ENCODE peak calls at places on chromosomes 5 and 9, in seven cellular contexts. One of them, this sample, is unnamed.
A peak's percentile ranks its signal among the peaks of the same experiment; 100 is the strongest.

GRCh38 chr9:125942111-125942510 is 194.9 kb downstream of the PBX3 start:
- DNase-seq in IMR-90: no peak
- DNase-seq in tibial nerve: no peak
- DNase-seq in ovary: no peak
- DNase-seq in stomach: no peak
- DNase-seq in esophagus squamous epithelium: no peak
- DNase-seq in sigmoid colon: no peak
- DNase-seq in this sample: no peak

GRCh38 chr9:133355881-133356357 is 368 bp downstream of the SURF1 start:
- DNase-seq in IMR-90: no peak
- DNase-seq in ovary: no peak
- DNase-seq in esophagus squamous epithelium: no peak
- DNase-seq in sigmoid colon: no peak
- DNase-seq in stomach: no peak
- DNase-seq in tibial nerve: no peak
- DNase-seq in this sample: no peak

GRCh38 chr9:12658531-12659209 is 34.5 kb upstream of the TYRP1 start:
- DNase-seq in ovary: no peak
- DNase-seq in sigmoid colon: no peak
- DNase-seq in tibial nerve: no peak
- DNase-seq in esophagus squamous epithelium: no peak
- DNase-seq in IMR-90: no peak
- DNase-seq in stomach: no peak
- DNase-seq in this sample: no peak

GRCh38 chr5:132308701-132309100 is 14.5 kb downstream of the SLC22A4 start:
- DNase-seq in tibial nerve: no peak
- DNase-seq in IMR-90: no peak
- DNase-seq in ovary: no peak
- DNase-seq in stomach: no peak
- DNase-seq in sigmoid colon: no peak
- DNase-seq in esophagus squamous epithelium: no peak
- DNase-seq in this sample: no peak

GRCh38 chr5:139676951-139677367 is 28.8 kb downstream of the CXXC5 start:
- DNase-seq in ovary: no peak
- DNase-seq in stomach: no peak
- DNase-seq in tibial nerve: no peak
- DNase-seq in sigmoid colon: no peak
- DNase-seq in IMR-90: no peak
- DNase-seq in esophagus squamous epithelium: no peak
- DNase-seq in this sample: no peak

GRCh38 chr5:77087484-77088291 is 603 bp upstream of the ZBED3 start:
- DNase-seq in sigmoid colon: no peak
- DNase-seq in tibial nerve: no peak
- DNase-seq in esophagus squamous epithelium: no peak
- DNase-seq in stomach: peak; percentile 66
- DNase-seq in ovary: peak; percentile 44
- DNase-seq in IMR-90: peak; percentile 5
- DNase-seq in this sample: no peak

GRCh38 chr9:116958886-116959285 is 271.8 kb downstream of the TRIM32 start:
- DNase-seq in sigmoid colon: no peak
- DNase-seq in stomach: no peak
- DNase-seq in ovary: no peak
- DNase-seq in esophagus squamous epithelium: no peak
- DNase-seq in IMR-90: no peak
- DNase-seq in tibial nerve: no peak
- DNase-seq in this sample: no peak

GRCh38 chr5:142403583-142403982 is 78.8 kb upstream of the SPRY4 start:
- DNase-seq in stomach: no peak
- DNase-seq in esophagus squamous epithelium: no peak
- DNase-seq in sigmoid colon: no peak
- DNase-seq in IMR-90: no peak
- DNase-seq in tibial nerve: no peak
- DNase-seq in ovary: no peak
- DNase-seq in this sample: no peak

GRCh38 chr5:161167001-161167765 is 315.2 kb upstream of the ATP10B start:
- DNase-seq in IMR-90: no peak
- DNase-seq in sigmoid colon: no peak
- DNase-seq in tibial nerve: no peak
- DNase-seq in stomach: no peak
- DNase-seq in esophagus squamous epithelium: no peak
- DNase-seq in ovary: no peak
- DNase-seq in this sample: no peak

GRCh38 chr5:126468091-126468490 is 44.9 kb downstream of the GRAMD2B start:
- DNase-seq in sigmoid colon: no peak
- DNase-seq in tibial nerve: no peak
- DNase-seq in stomach: no peak
- DNase-seq in IMR-90: no peak
- DNase-seq in ovary: no peak
- DNase-seq in esophagus squamous epithelium: no peak
- DNase-seq in this sample: no peak

GRCh38 chr9:99807276-99807852 is 14.3 kb upstream of the NR4A3 start:
- DNase-seq in tibial nerve: no peak
- DNase-seq in esophagus squamous epithelium: no peak
- DNase-seq in stomach: peak; percentile 83
- DNase-seq in sigmoid colon: peak; percentile 85
- DNase-seq in IMR-90: peak; percentile 59
- DNase-seq in ovary: peak; percentile 81
- DNase-seq in this sample: peak; percentile 93

GRCh38 chr9:125430611-125431305 is 169.1 kb downstream of the GAPVD1 start:
- DNase-seq in IMR-90: no peak
- DNase-seq in tibial nerve: no peak
- DNase-seq in stomach: no peak
- DNase-seq in sigmoid colon: peak; percentile 41
- DNase-seq in esophagus squamous epithelium: no peak
- DNase-seq in ovary: no peak
- DNase-seq in this sample: no peak

GRCh38 chr5:76958976-76959767 is 6.3 kb downstream of the CRHBP start:
- DNase-seq in tibial nerve: no peak
- DNase-seq in IMR-90: peak; percentile 70
- DNase-seq in stomach: no peak
- DNase-seq in ovary: no peak
- DNase-seq in sigmoid colon: no peak
- DNase-seq in esophagus squamous epithelium: no peak
- DNase-seq in this sample: no peak

GRCh38 chr5:107554776-107555424 is 115.8 kb downstream of the EFNA5 start:
- DNase-seq in tibial nerve: no peak
- DNase-seq in stomach: no peak
- DNase-seq in IMR-90: no peak
- DNase-seq in esophagus squamous epithelium: no peak
- DNase-seq in sigmoid colon: no peak
- DNase-seq in ovary: no peak
- DNase-seq in this sample: no peak

GRCh38 chr5:107556575-107556974 is 114.2 kb downstream of the EFNA5 start:
- DNase-seq in tibial nerve: no peak
- DNase-seq in IMR-90: no peak
- DNase-seq in esophagus squamous epithelium: no peak
- DNase-seq in sigmoid colon: no peak
- DNase-seq in stomach: no peak
- DNase-seq in ovary: no peak
- DNase-seq in this sample: no peak

GRCh38 chr5:107553063-107553676 is 117.6 kb downstream of the EFNA5 start:
- DNase-seq in ovary: no peak
- DNase-seq in sigmoid colon: no peak
- DNase-seq in stomach: no peak
- DNase-seq in esophagus squamous epithelium: no peak
- DNase-seq in tibial nerve: no peak
- DNase-seq in IMR-90: peak; percentile 15
- DNase-seq in this sample: no peak

GRCh38 chr5:107557051-107557658 is 113.6 kb downstream of the EFNA5 start:
- DNase-seq in esophagus squamous epithelium: no peak
- DNase-seq in sigmoid colon: no peak
- DNase-seq in stomach: no peak
- DNase-seq in tibial nerve: no peak
- DNase-seq in ovary: no peak
- DNase-seq in IMR-90: no peak
- DNase-seq in this sample: no peak

GRCh38 chr5:107555425-107556090 is 115.2 kb downstream of the EFNA5 start:
- DNase-seq in ovary: no peak
- DNase-seq in esophagus squamous epithelium: no peak
- DNase-seq in sigmoid colon: no peak
- DNase-seq in stomach: no peak
- DNase-seq in tibial nerve: no peak
- DNase-seq in IMR-90: peak; percentile 69
- DNase-seq in this sample: no peak
- H3K4me3 ChIP-seq in ovary: no peak overlapping the region
- H3K4me3 ChIP-seq in esophagus squamous epithelium: no peak overlapping the region
- H3K4me3 ChIP-seq in sigmoid colon: no peak overlapping the region
- H3K4me3 ChIP-seq in stomach: no peak overlapping the region
- H3K4me3 ChIP-seq in tibial nerve: no peak overlapping the region
- H3K4me3 ChIP-seq in IMR-90: no peak overlapping the region
- H3K4me3 ChIP-seq in this sample: no peak overlapping the region

GRCh38 chr9:98310752-98311392 is 55.4 kb upstream of the TBC1D2 start:
- DNase-seq in IMR-90: peak; percentile 72
- DNase-seq in tibial nerve: no peak
- DNase-seq in sigmoid colon: no peak
- DNase-seq in esophagus squamous epithelium: no peak
- DNase-seq in ovary: no peak
- DNase-seq in stomach: no peak
- DNase-seq in this sample: no peak
- TF ChIP-seq POLR2A in IMR-90: no peak
- TF ChIP-seq POLR2A in tibial nerve: no peak
- TF ChIP-seq POLR2A in sigmoid colon: no peak
- TF ChIP-seq POLR2A in esophagus squamous epithelium: no peak
- TF ChIP-seq POLR2A in ovary: no peak
- TF ChIP-seq POLR2A in stomach: no peak
- TF ChIP-seq POLR2A in this sample: no peak

DNA sequence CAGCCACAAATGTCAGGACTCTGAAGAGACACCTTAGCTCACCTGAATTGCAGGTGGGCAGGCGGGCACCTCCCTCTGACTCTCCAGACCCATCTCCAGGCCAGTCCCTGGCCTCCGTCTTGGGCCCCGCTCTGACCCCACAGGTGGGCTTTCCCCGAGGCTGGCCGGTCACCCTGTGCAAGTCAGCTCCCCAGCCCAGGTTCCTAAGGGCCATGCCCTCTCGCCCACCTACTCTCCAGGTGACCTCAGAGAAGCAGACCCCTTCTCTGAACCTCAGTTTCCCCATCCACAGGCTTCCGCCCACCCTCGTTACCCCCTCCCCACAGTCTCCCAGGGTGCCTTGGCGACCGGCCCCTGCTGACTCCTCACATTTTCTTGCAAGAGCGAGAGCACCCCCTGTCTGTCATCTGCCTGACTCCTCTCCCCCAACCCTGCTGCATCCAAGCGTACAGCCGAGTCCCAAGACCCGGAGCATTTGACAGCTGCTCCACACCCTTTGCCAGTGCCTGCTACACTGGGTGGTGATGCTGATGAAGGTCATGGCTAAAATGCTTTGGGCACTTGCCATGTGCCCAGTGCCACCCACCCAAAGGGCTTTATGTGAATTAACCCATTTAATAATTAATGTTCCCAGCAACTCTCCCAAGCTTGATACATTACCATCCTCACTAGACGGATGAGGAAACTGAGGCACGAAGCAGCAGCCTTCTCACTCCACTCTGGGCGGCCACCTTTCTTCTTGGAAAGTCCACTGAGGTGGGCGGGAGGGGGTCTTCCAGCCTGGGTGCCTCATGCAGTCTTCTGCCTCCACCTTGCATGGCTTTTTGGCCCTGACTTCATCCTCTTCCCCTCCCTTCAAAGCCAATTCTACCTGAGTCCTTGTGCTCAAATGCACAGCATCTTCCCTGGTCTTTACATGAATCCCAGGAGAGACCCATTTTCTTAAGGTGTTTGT is 51.1 kb upstream of the ORM1 start:
- DNase-seq in IMR-90: peak; percentile 58
- DNase-seq in stomach: no peak
- DNase-seq in esophagus squamous epithelium: no peak
- DNase-seq in tibial nerve: peak; percentile 31
- DNase-seq in ovary: peak; percentile 63
- DNase-seq in sigmoid colon: peak; percentile 75
- DNase-seq in this sample: no peak
- TF ChIP-seq CTCF in IMR-90: peak; percentile 52
- TF ChIP-seq CTCF in stomach: no peak
- TF ChIP-seq CTCF in esophagus squamous epithelium: no peak
- TF ChIP-seq CTCF in tibial nerve: peak; percentile 36
- TF ChIP-seq CTCF in ovary: no peak
- TF ChIP-seq CTCF in sigmoid colon: peak; percentile 51
- TF ChIP-seq CTCF in this sample: no peak

GRCh38 chr9:21687351-21687750 is 115.1 kb upstream of the MTAP start:
- DNase-seq in tibial nerve: no peak
- DNase-seq in sigmoid colon: no peak
- DNase-seq in stomach: no peak
- DNase-seq in ovary: no peak
- DNase-seq in esophagus squamous epithelium: no peak
- DNase-seq in IMR-90: no peak
- DNase-seq in this sample: no peak

GRCh38 chr9:21684831-21685362 is 117.5 kb upstream of the MTAP start:
- DNase-seq in sigmoid colon: no peak
- DNase-seq in ovary: no peak
- DNase-seq in esophagus squamous epithelium: no peak
- DNase-seq in tibial nerve: no peak
- DNase-seq in IMR-90: peak; percentile 87
- DNase-seq in stomach: peak; percentile 70
- DNase-seq in this sample: no peak

GRCh38 chr9:21686738-21687137 is 115.7 kb upstream of the MTAP start:
- DNase-seq in IMR-90: peak; percentile 62
- DNase-seq in sigmoid colon: no peak
- DNase-seq in esophagus squamous epithelium: no peak
- DNase-seq in tibial nerve: no peak
- DNase-seq in ovary: no peak
- DNase-seq in stomach: no peak
- DNase-seq in this sample: no peak

GRCh38 chr9:21684231-21684630 is 118.2 kb upstream of the MTAP start:
- DNase-seq in IMR-90: no peak
- DNase-seq in ovary: no peak
- DNase-seq in stomach: no peak
- DNase-seq in esophagus squamous epithelium: no peak
- DNase-seq in sigmoid colon: no peak
- DNase-seq in tibial nerve: no peak
- DNase-seq in this sample: no peak

GRCh38 chr9:21685502-21685901 is 116.9 kb upstream of the MTAP start:
- DNase-seq in tibial nerve: no peak
- DNase-seq in IMR-90: no peak
- DNase-seq in ovary: no peak
- DNase-seq in stomach: no peak
- DNase-seq in esophagus squamous epithelium: no peak
- DNase-seq in sigmoid colon: no peak
- DNase-seq in this sample: no peak
- H3K4me3 ChIP-seq in tibial nerve: no peak overlapping the region
- H3K4me3 ChIP-seq in IMR-90: no peak overlapping the region
- H3K4me3 ChIP-seq in ovary: no peak overlapping the region
- H3K4me3 ChIP-seq in stomach: no peak overlapping the region
- H3K4me3 ChIP-seq in esophagus squamous epithelium: no peak overlapping the region
- H3K4me3 ChIP-seq in sigmoid colon: no peak overlapping the region
- H3K4me3 ChIP-seq in this sample: no peak overlapping the region